ENCODE peak calls at places on chromosomes 5 and 9, in nine cellular contexts. D is activated naive CD4-positive, alpha-beta T cell treated with anti-CD3 and anti-CD28 coated beads, Interleukin-2, amount 50 U/mL, for 16 hours; L is effector memory CD8-positive, alpha-beta T cell; E is lower leg skin; R is left cardiac atrium; Z is HuH-7; C is IMR-90; M is stimulated activated CD4-positive, alpha-beta T cell treated with anti-CD3 and anti-CD28 coated beads, Interleukin-4, amount 100 ng/mL, for 1 hour; F is NCI-H2029. S is an unnamed sample.
A peak's percentile ranks its signal among the peaks of the same experiment; 100 is the strongest.

GRCh38 chr5:137833463-137833862 is 34.2 kb upstream of the MYOT start:
- DNase-seq in C (peak; percentile 47), Z (no peak), M (no peak), D (no peak), L (no peak), R (no peak), F (no peak), E (no peak), S (no peak)

GRCh38 chr9:77712533-77713130 is 64.5 kb upstream of the GNA14 start:
- DNase-seq in M (no peak), R (no peak), E (no peak), D (no peak), C (peak; percentile 90), F (no peak), L (no peak), Z (no peak), S (no peak)

GRCh38 chr5:37754976-37755375 is 84.9 kb downstream of the GDNF start:
- DNase-seq in Z (no peak), C (no peak), E (peak; percentile 51), M (no peak), L (no peak), R (no peak), D (no peak), F (no peak), S (no peak)

GRCh38 chr9:85640425-85640824 is 101.3 kb downstream of the AGTPBP1 start:
- DNase-seq in F (no peak), D (no peak), R (no peak), Z (no peak), C (no peak), L (no peak), E (no peak), M (no peak), S (no peak)

GRCh38 chr5:42948961-42949347 is 91.2 kb downstream of the ANXA2R start:
- DNase-seq in E (no peak), F (no peak), D (peak; percentile 63), L (no peak), R (no peak), M (peak; percentile 41), Z (no peak), C (no peak), S (no peak)

GRCh38 chr5:168897387-168898122 is 318.4 kb upstream of the PANK3 start:
- DNase-seq in F (no peak), C (no peak), Z (no peak), D (no peak), E (no peak), L (no peak), R (no peak), M (no peak), S (no peak)

GRCh38 chr9:32672478-32672877 is 37.0 kb upstream of the TAF1L start:
- DNase-seq in R (no peak), D (no peak), E (no peak), M (no peak), F (no peak), Z (no peak), L (no peak), C (peak; percentile 79), S (no peak)

GRCh38 chr5:25862276-25862675 is 1176.1 kb downstream of the CDH9 start:
- DNase-seq in E (no peak), F (no peak), R (no peak), C (no peak), L (no peak), Z (no peak), D (no peak), M (no peak), S (no peak)

GRCh38 chr5:57896596-57896995 is 414.0 kb upstream of the ACTBL2 start:
- DNase-seq in E (no peak), D (no peak), C (peak; percentile 58), Z (no peak), M (no peak), R (no peak), L (no peak), F (no peak), S (no peak)

GRCh38 chr9:123678038-123678877 is 251.7 kb downstream of the DENND1A start:
- DNase-seq in E (no peak), M (no peak), C (peak; percentile 1), R (no peak), Z (peak; percentile 23), F (peak; percentile 89), D (no peak), L (no peak), S (no peak)

GRCh38 chr5:178328826-178329225 is 96.2 kb upstream of the PHYKPL start:
- DNase-seq in L (no peak), C (no peak), R (no peak), F (no peak), M (no peak), Z (no peak), E (no peak), D (no peak), S (no peak)

GRCh38 chr5:73764996-73765395 is 139.0 kb downstream of the ARHGEF28 start:
- DNase-seq in R (no peak), Z (no peak), M (no peak), F (no peak), L (no peak), E (no peak), D (no peak), C (no peak), S (no peak)

GRCh38 chr9:80074439-80074838 is 502.7 kb downstream of the TLE4 start:
- DNase-seq in R (peak; percentile 25), E (no peak), D (no peak), C (no peak), L (no peak), Z (no peak), M (no peak), F (no peak), S (no peak)

GRCh38 chr9:137240321-137240840 is 706 bp upstream of the TUBB4B start:
- DNase-seq in D (peak; percentile 77), F (peak; percentile 81), Z (no peak), E (peak; percentile 68), C (peak; percentile 61), R (peak; percentile 85), L (peak; percentile 65), M (peak; percentile 70), S (peak; percentile 84)

GRCh38 chr5:118862596-118862995 is 125.8 kb downstream of the DTWD2 start:
- DNase-seq in E (no peak), F (no peak), D (no peak), R (no peak), M (no peak), Z (no peak), C (peak; percentile 18), L (no peak), S (no peak)

GRCh38 chr9:106755727-106756126 is 107.2 kb upstream of the ZNF462 start:
- DNase-seq in M (no peak), F (peak; percentile 45), L (no peak), R (no peak), E (no peak), Z (no peak), D (no peak), C (no peak), S (no peak)

GRCh38 chr9:135669616-135670285 is 6.6 kb downstream of the LCN9 start:
- DNase-seq in L (no peak), E (no peak), R (no peak), M (no peak), D (no peak), C (no peak), Z (no peak), F (no peak), S (no peak)

GRCh38 chr9:129954868-129955550 is 88.0 kb downstream of the FNBP1 start:
- DNase-seq in D (no peak), M (no peak), Z (no peak), F (no peak), R (no peak), E (no peak), C (peak; percentile 33), L (no peak), S (no peak)

GRCh38 chr5:67462150-67462549 is 265.6 kb upstream of the CD180 start:
- DNase-seq in L (no peak), Z (no peak), F (no peak), R (no peak), E (no peak), C (no peak), D (no peak), M (no peak), S (no peak)

GRCh38 chr9:89797255-89797654 is 192.4 kb downstream of the GADD45G start:
- DNase-seq in M (no peak), L (no peak), E (no peak), F (no peak), R (no peak), D (no peak), C (no peak), Z (no peak), S (no peak)

GRCh38 chr9:120875643-120875953 is 1.4 kb downstream of the PHF19 start:
- DNase-seq in F (no peak), Z (no peak), L (no peak), D (no peak), M (no peak), C (no peak), E (no peak), R (no peak), S (no peak)

GRCh38 chr5:174935854-174936474 is 211.6 kb downstream of the MSX2 start:
- DNase-seq in E (no peak), R (peak; percentile 45), Z (peak; percentile 74), D (peak; percentile 20), M (peak; percentile 39), F (peak; percentile 44), L (no peak), C (peak; percentile 30), S (peak; percentile 39)

GRCh38 chr9:81683214-81683613 is 6.1 kb downstream of the TLE1 start:
- DNase-seq in F (no peak), C (no peak), R (no peak), M (no peak), L (no peak), Z (no peak), E (no peak), D (no peak), S (no peak)

GRCh38 chr5:67908145-67908765 is 307.3 kb upstream of the PIK3R1 start:
- DNase-seq in D (no peak), F (no peak), M (no peak), L (no peak), R (no peak), E (no peak), C (no peak), Z (no peak), S (peak; percentile 13)

GRCh38 chr5:155844541-155844940 is 482.4 kb upstream of the SGCD start:
- DNase-seq in R (no peak), L (no peak), C (no peak), D (no peak), M (no peak), E (no peak), Z (no peak), F (peak; percentile 1), S (no peak)

GRCh38 chr5:16411741-16412455 is 53.7 kb downstream of the ZNF622 start:
- DNase-seq in Z (no peak), E (no peak), R (no peak), L (no peak), D (no peak), M (no peak), F (peak; percentile 49), C (peak; percentile 46), S (no peak)

GRCh38 chr5:39100301-39100850 is 26.2 kb upstream of the RICTOR start:
- DNase-seq in F (no peak), C (no peak), Z (no peak), L (no peak), E (no peak), D (no peak), M (no peak), R (no peak), S (no peak)

GRCh38 chr9:16289639-16290038 is 580.8 kb downstream of the BNC2 start:
- DNase-seq in M (no peak), F (no peak), L (no peak), R (no peak), E (no peak), Z (no peak), D (no peak), C (no peak), S (no peak)

GRCh38 chr5:40518511-40518917 is 161.2 kb upstream of the PTGER4 start:
- DNase-seq in E (no peak), L (no peak), F (no peak), C (peak; percentile 76), D (no peak), R (no peak), M (no peak), Z (no peak), S (no peak)

GRCh38 chr9:98861881-98862501 is 54.5 kb downstream of the GALNT12 start:
- DNase-seq in D (no peak), L (no peak), M (no peak), E (peak; percentile 71), R (peak; percentile 43), F (no peak), Z (no peak), C (peak; percentile 83), S (no peak)

GRCh38 chr9:109507421-109507838 is 9.3 kb upstream of the PTPN3 start:
- DNase-seq in M (no peak), D (no peak), Z (peak; percentile 47), E (no peak), F (no peak), R (peak; percentile 65), C (peak; percentile 86), L (no peak), S (no peak)